ENCODE peak calls at places on chromosomes 16 and 17, in ten cellular contexts. K is AG04449, L is endodermal cell, W is cardiac muscle cell, U is fibroblast of pulmonary artery, P is amniotic epithelial cell, J is A172, E is SHP77, N is non-pigmented ciliary epithelial cell, Q is NCI-H748 treated with DMSO at 0.1 percent for 48 hours. C is an unnamed sample.
A peak's percentile ranks its signal among the peaks of the same experiment; 100 is the strongest.

GRCh38 chr16:22278841-22279240 is 18.4 kb upstream of the POLR3E start:
- DNase-seq in K (no peak), L (no peak), W (no peak), U (no peak), P (no peak), J (no peak), E (no peak), N (no peak), Q (no peak), C (no peak)

GRCh38 chr16:27430512-27430911 is 28.5 kb downstream of the IL21R start:
- DNase-seq in K (no peak), L (no peak), W (no peak), U (no peak), P (no peak), J (no peak), E (no peak), N (no peak), Q (no peak), C (no peak)

GRCh38 chr17:32222621-32223020 is 43.0 kb upstream of the RHBDL3 start:
- DNase-seq in K (no peak), L (no peak), W (no peak), U (no peak), P (no peak), J (peak; percentile 56), E (no peak), N (no peak), Q (no peak), C (peak; percentile 9)

GRCh38 chr17:6420173-6420641 is 14.7 kb downstream of the AIPL1 start:
- DNase-seq in K (no peak), L (peak; percentile 92), W (peak; percentile 17), U (peak; percentile 20), P (no peak), J (no peak), E (peak; percentile 52), N (no peak), Q (no peak), C (peak; percentile 33)

GRCh38 chr17:28745052-28745776 is 1.4 kb downstream of the TRAF4 start:
- DNase-seq in K (no peak), L (peak; percentile 82), W (peak; percentile 82), U (peak; percentile 74), P (peak; percentile 55), J (peak; percentile 49), E (peak; percentile 51), N (no peak), Q (peak; percentile 70), C (peak; percentile 68)

GRCh38 chr16:1333149-1333812 is at the start of gene BAIAP3:
- DNase-seq in K (no peak), L (peak; percentile 87), W (peak; percentile 25), U (peak; percentile 35), P (no peak), J (no peak), E (peak; percentile 7), N (no peak), Q (no peak), C (peak; percentile 49)

GRCh38 chr17:38578641-38579480 is 26.9 kb downstream of the SRCIN1 start:
- DNase-seq in K (no peak), L (no peak), W (no peak), U (no peak), P (no peak), J (no peak), E (no peak), N (no peak), Q (no peak), C (no peak)

GRCh38 chr17:57982452-57983170 is 5.4 kb downstream of the VEZF1 start:
- DNase-seq in K (no peak), L (no peak), W (no peak), U (no peak), P (no peak), J (no peak), E (no peak), N (no peak), Q (no peak), C (no peak)

GRCh38 chr17:1882836-1883235 is 53.0 kb downstream of the RPA1 start:
- DNase-seq in K (no peak), L (peak; percentile 82), W (peak; percentile 59), U (peak; percentile 55), P (peak; percentile 44), J (peak; percentile 36), E (peak; percentile 62), N (no peak), Q (peak; percentile 6), C (peak; percentile 37)

GRCh38 chr17:2400474-2400866 is 390 bp downstream of the MNT start:
- DNase-seq in K (no peak), L (peak; percentile 91), W (peak; percentile 57), U (peak; percentile 40), P (no peak), J (no peak), E (peak; percentile 39), N (no peak), Q (peak; percentile 58), C (peak; percentile 72)

GRCh38 chr17:50688168-50688719 is 19.5 kb downstream of the ANKRD40 start:
- DNase-seq in K (no peak), L (no peak), W (no peak), U (no peak), P (no peak), J (no peak), E (no peak), N (no peak), Q (no peak), C (no peak)

C was measured in astrocyte of the hippocampus.